ENCODE peak calls at places on chromosomes 1 and 21, in seven cellular contexts. One of them, this sample, is unnamed.

GRCh38 chr1:108732398-108732797 is 14.1 kb upstream of the STXBP3 start:
- DNase-seq in breast epithelium: no peak
- DNase-seq in mammary epithelial cell: no peak
- DNase-seq in heart left ventricle: no peak
- DNase-seq in upper lobe of left lung: no peak
- DNase-seq in effector memory CD4-positive, alpha-beta T cell: no peak
- DNase-seq in IMR-90: peak
- DNase-seq in this sample: no peak

GRCh38 chr1:151165281-151165737 is 393 bp downstream of the LYSMD1 start:
- DNase-seq in breast epithelium: no peak
- DNase-seq in mammary epithelial cell: peak
- DNase-seq in heart left ventricle: peak
- DNase-seq in upper lobe of left lung: peak
- DNase-seq in effector memory CD4-positive, alpha-beta T cell: no peak
- DNase-seq in IMR-90: peak
- DNase-seq in this sample: peak

GRCh38 chr1:239478069-239478468 is 91.7 kb downstream of the CHRM3 start:
- DNase-seq in breast epithelium: no peak
- DNase-seq in mammary epithelial cell: no peak
- DNase-seq in heart left ventricle: no peak
- DNase-seq in upper lobe of left lung: no peak
- DNase-seq in effector memory CD4-positive, alpha-beta T cell: no peak
- DNase-seq in IMR-90: no peak
- DNase-seq in this sample: no peak

GRCh38 chr1:6010554-6010953 is 18.3 kb upstream of the NPHP4 start:
- DNase-seq in breast epithelium: no peak
- DNase-seq in mammary epithelial cell: no peak
- DNase-seq in heart left ventricle: no peak
- DNase-seq in upper lobe of left lung: no peak
- DNase-seq in effector memory CD4-positive, alpha-beta T cell: no peak
- DNase-seq in IMR-90: no peak
- DNase-seq in this sample: no peak

GRCh38 chr1:7298749-7299151 is 472.3 kb upstream of the VAMP3 start:
- DNase-seq in breast epithelium: no peak
- DNase-seq in mammary epithelial cell: no peak
- DNase-seq in heart left ventricle: no peak
- DNase-seq in upper lobe of left lung: no peak
- DNase-seq in effector memory CD4-positive, alpha-beta T cell: no peak
- DNase-seq in IMR-90: peak
- DNase-seq in this sample: no peak

GRCh38 chr1:214902636-214903320 is 179.8 kb upstream of the KCNK2 start:
- DNase-seq in breast epithelium: no peak
- DNase-seq in mammary epithelial cell: peak
- DNase-seq in heart left ventricle: no peak
- DNase-seq in upper lobe of left lung: no peak
- DNase-seq in effector memory CD4-positive, alpha-beta T cell: no peak
- DNase-seq in IMR-90: peak
- DNase-seq in this sample: no peak

GRCh38 chr1:232462200-232462599 is 167.7 kb downstream of the SIPA1L2 start:
- DNase-seq in breast epithelium: no peak
- DNase-seq in mammary epithelial cell: peak
- DNase-seq in heart left ventricle: no peak
- DNase-seq in upper lobe of left lung: no peak
- DNase-seq in effector memory CD4-positive, alpha-beta T cell: no peak
- DNase-seq in IMR-90: peak
- DNase-seq in this sample: no peak

GRCh38 chr1:155481761-155482160 is 80.8 kb downstream of the ASH1L start:
- DNase-seq in breast epithelium: no peak
- DNase-seq in mammary epithelial cell: no peak
- DNase-seq in heart left ventricle: no peak
- DNase-seq in upper lobe of left lung: no peak
- DNase-seq in effector memory CD4-positive, alpha-beta T cell: no peak
- DNase-seq in IMR-90: no peak
- DNase-seq in this sample: no peak

GRCh38 chr21:44846485-44847260 is 26.8 kb downstream of the PTTG1IP start:
- DNase-seq in breast epithelium: peak
- DNase-seq in mammary epithelial cell: no peak
- DNase-seq in heart left ventricle: no peak
- DNase-seq in upper lobe of left lung: peak
- DNase-seq in effector memory CD4-positive, alpha-beta T cell: no peak
- DNase-seq in IMR-90: peak
- DNase-seq in this sample: no peak

GRCh38 chr1:178418284-178418955 is 78.3 kb downstream of the CLEC20A start:
- DNase-seq in breast epithelium: no peak
- DNase-seq in mammary epithelial cell: no peak
- DNase-seq in heart left ventricle: no peak
- DNase-seq in upper lobe of left lung: no peak
- DNase-seq in effector memory CD4-positive, alpha-beta T cell: no peak
- DNase-seq in IMR-90: no peak
- DNase-seq in this sample: no peak

GRCh38 chr1:80054129-80054528 is 1047.6 kb upstream of the ADGRL4 start:
- DNase-seq in breast epithelium: no peak
- DNase-seq in mammary epithelial cell: peak
- DNase-seq in heart left ventricle: no peak
- DNase-seq in upper lobe of left lung: peak
- DNase-seq in effector memory CD4-positive, alpha-beta T cell: no peak
- DNase-seq in IMR-90: peak
- DNase-seq in this sample: no peak

GRCh38 chr1:36599828-36600227 is 117.1 kb upstream of the CSF3R start:
- DNase-seq in breast epithelium: no peak
- DNase-seq in mammary epithelial cell: no peak
- DNase-seq in heart left ventricle: no peak
- DNase-seq in upper lobe of left lung: no peak
- DNase-seq in effector memory CD4-positive, alpha-beta T cell: no peak
- DNase-seq in IMR-90: no peak
- DNase-seq in this sample: no peak

GRCh38 chr1:158930504-158930903 is 848 bp upstream of the PYHIN1 start:
- DNase-seq in breast epithelium: no peak
- DNase-seq in mammary epithelial cell: no peak
- DNase-seq in heart left ventricle: no peak
- DNase-seq in upper lobe of left lung: no peak
- DNase-seq in effector memory CD4-positive, alpha-beta T cell: no peak
- DNase-seq in IMR-90: no peak
- DNase-seq in this sample: no peak

GRCh38 chr21:44003307-44003966 is 8.7 kb upstream of the TRAPPC10 start:
- DNase-seq in breast epithelium: no peak
- DNase-seq in mammary epithelial cell: no peak
- DNase-seq in heart left ventricle: no peak
- DNase-seq in upper lobe of left lung: no peak
- DNase-seq in effector memory CD4-positive, alpha-beta T cell: no peak
- DNase-seq in IMR-90: no peak
- DNase-seq in this sample: no peak

GRCh38 chr1:32759521-32759980 is 57.0 kb upstream of the SYNC start:
- DNase-seq in breast epithelium: peak
- DNase-seq in mammary epithelial cell: peak
- DNase-seq in heart left ventricle: no peak
- DNase-seq in upper lobe of left lung: peak
- DNase-seq in effector memory CD4-positive, alpha-beta T cell: no peak
- DNase-seq in IMR-90: no peak
- DNase-seq in this sample: peak

GRCh38 chr1:234592240-234592639 is 17.7 kb downstream of the IRF2BP2 start:
- DNase-seq in breast epithelium: no peak
- DNase-seq in mammary epithelial cell: no peak
- DNase-seq in heart left ventricle: no peak
- DNase-seq in upper lobe of left lung: no peak
- DNase-seq in effector memory CD4-positive, alpha-beta T cell: no peak
- DNase-seq in IMR-90: no peak
- DNase-seq in this sample: no peak

GRCh38 chr1:184199036-184199796 is 147.7 kb downstream of the TSEN15 start:
- DNase-seq in breast epithelium: no peak
- DNase-seq in mammary epithelial cell: peak
- DNase-seq in heart left ventricle: no peak
- DNase-seq in upper lobe of left lung: no peak
- DNase-seq in effector memory CD4-positive, alpha-beta T cell: no peak
- DNase-seq in IMR-90: peak
- DNase-seq in this sample: no peak

GRCh38 chr1:193213998-193214397 is 27.6 kb upstream of the B3GALT2 start:
- DNase-seq in breast epithelium: no peak
- DNase-seq in mammary epithelial cell: no peak
- DNase-seq in heart left ventricle: no peak
- DNase-seq in upper lobe of left lung: no peak
- DNase-seq in effector memory CD4-positive, alpha-beta T cell: no peak
- DNase-seq in IMR-90: no peak
- DNase-seq in this sample: no peak

GRCh38 chr1:44862829-44863406 is 19.9 kb upstream of the PTCH2 start:
- DNase-seq in breast epithelium: no peak
- DNase-seq in mammary epithelial cell: no peak
- DNase-seq in heart left ventricle: no peak
- DNase-seq in upper lobe of left lung: no peak
- DNase-seq in effector memory CD4-positive, alpha-beta T cell: no peak
- DNase-seq in IMR-90: peak
- DNase-seq in this sample: no peak

GRCh38 chr1:211603191-211603701 is 24.3 kb upstream of the SLC30A1 start:
- DNase-seq in breast epithelium: no peak
- DNase-seq in mammary epithelial cell: peak
- DNase-seq in heart left ventricle: no peak
- DNase-seq in upper lobe of left lung: no peak
- DNase-seq in effector memory CD4-positive, alpha-beta T cell: no peak
- DNase-seq in IMR-90: peak
- DNase-seq in this sample: no peak

GRCh38 chr1:89582571-89582970 is 50.3 kb upstream of the LRRC8C start:
- DNase-seq in breast epithelium: no peak
- DNase-seq in mammary epithelial cell: no peak
- DNase-seq in heart left ventricle: no peak
- DNase-seq in upper lobe of left lung: no peak
- DNase-seq in effector memory CD4-positive, alpha-beta T cell: no peak
- DNase-seq in IMR-90: no peak
- DNase-seq in this sample: no peak

GRCh38 chr1:65417729-65418128 is 2.7 kb upstream of the LEPR start:
- DNase-seq in breast epithelium: no peak
- DNase-seq in mammary epithelial cell: peak
- DNase-seq in heart left ventricle: no peak
- DNase-seq in upper lobe of left lung: no peak
- DNase-seq in effector memory CD4-positive, alpha-beta T cell: no peak
- DNase-seq in IMR-90: no peak
- DNase-seq in this sample: no peak

GRCh38 chr1:112298558-112298957 is 97.5 kb upstream of the CTTNBP2NL start:
- DNase-seq in breast epithelium: no peak
- DNase-seq in mammary epithelial cell: peak
- DNase-seq in heart left ventricle: peak
- DNase-seq in upper lobe of left lung: peak
- DNase-seq in effector memory CD4-positive, alpha-beta T cell: no peak
- DNase-seq in IMR-90: peak
- DNase-seq in this sample: no peak

GRCh38 chr1:107140703-107141490 is at the start of gene NTNG1:
- DNase-seq in breast epithelium: no peak
- DNase-seq in mammary epithelial cell: peak
- DNase-seq in heart left ventricle: no peak
- DNase-seq in upper lobe of left lung: no peak
- DNase-seq in effector memory CD4-positive, alpha-beta T cell: no peak
- DNase-seq in IMR-90: no peak
- DNase-seq in this sample: peak

GRCh38 chr1:22490309-22490708 is 38.7 kb downstream of the ZBTB40 start:
- DNase-seq in breast epithelium: no peak
- DNase-seq in mammary epithelial cell: no peak
- DNase-seq in heart left ventricle: no peak
- DNase-seq in upper lobe of left lung: no peak
- DNase-seq in effector memory CD4-positive, alpha-beta T cell: no peak
- DNase-seq in IMR-90: no peak
- DNase-seq in this sample: no peak

GRCh38 chr1:181091322-181092040 is 3.0 kb downstream of the IER5 start:
- DNase-seq in breast epithelium: no peak
- DNase-seq in mammary epithelial cell: no peak
- DNase-seq in heart left ventricle: no peak
- DNase-seq in upper lobe of left lung: no peak
- DNase-seq in effector memory CD4-positive, alpha-beta T cell: no peak
- DNase-seq in IMR-90: no peak
- DNase-seq in this sample: no peak
- H3K4me3 ChIP-seq in breast epithelium: peak
- H3K4me3 ChIP-seq in mammary epithelial cell: peak
- H3K4me3 ChIP-seq in heart left ventricle: peak
- H3K4me3 ChIP-seq in upper lobe of left lung: peak
- H3K4me3 ChIP-seq in effector memory CD4-positive, alpha-beta T cell: peak
- H3K4me3 ChIP-seq in IMR-90: peak
- H3K4me3 ChIP-seq in this sample: no peak

GRCh38 chr1:40784771-40785151 is 1.2 kb downstream of the KCNQ4 start:
- DNase-seq in breast epithelium: no peak
- DNase-seq in mammary epithelial cell: no peak
- DNase-seq in heart left ventricle: no peak
- DNase-seq in upper lobe of left lung: no peak
- DNase-seq in effector memory CD4-positive, alpha-beta T cell: no peak
- DNase-seq in IMR-90: no peak
- DNase-seq in this sample: no peak

GRCh38 chr1:40781614-40781971 is 2.0 kb upstream of the KCNQ4 start:
- DNase-seq in breast epithelium: no peak
- DNase-seq in mammary epithelial cell: no peak
- DNase-seq in heart left ventricle: no peak
- DNase-seq in upper lobe of left lung: no peak
- DNase-seq in effector memory CD4-positive, alpha-beta T cell: no peak
- DNase-seq in IMR-90: no peak
- DNase-seq in this sample: no peak

GRCh38 chr1:40784141-40784770 is 669 bp downstream of the KCNQ4 start:
- DNase-seq in breast epithelium: no peak
- DNase-seq in mammary epithelial cell: no peak
- DNase-seq in heart left ventricle: no peak
- DNase-seq in upper lobe of left lung: no peak
- DNase-seq in effector memory CD4-positive, alpha-beta T cell: no peak
- DNase-seq in IMR-90: no peak
- DNase-seq in this sample: no peak

GRCh38 chr1:40782371-40782956 is 1.1 kb upstream of the KCNQ4 start:
- DNase-seq in breast epithelium: peak
- DNase-seq in mammary epithelial cell: no peak
- DNase-seq in heart left ventricle: peak
- DNase-seq in upper lobe of left lung: no peak
- DNase-seq in effector memory CD4-positive, alpha-beta T cell: no peak
- DNase-seq in IMR-90: no peak
- DNase-seq in this sample: peak

GRCh38 chr1:40783001-40783905 is at the start of gene KCNQ4:
- DNase-seq in breast epithelium: peak
- DNase-seq in mammary epithelial cell: no peak
- DNase-seq in heart left ventricle: peak
- DNase-seq in upper lobe of left lung: peak
- DNase-seq in effector memory CD4-positive, alpha-beta T cell: no peak
- DNase-seq in IMR-90: no peak
- DNase-seq in this sample: peak
- H3K4me3 ChIP-seq in breast epithelium: peak
- H3K4me3 ChIP-seq in mammary epithelial cell: no peak
- H3K4me3 ChIP-seq in heart left ventricle: peak
- H3K4me3 ChIP-seq in upper lobe of left lung: peak
- H3K4me3 ChIP-seq in effector memory CD4-positive, alpha-beta T cell: peak
- H3K4me3 ChIP-seq in IMR-90: peak
- H3K4me3 ChIP-seq in this sample: peak

DNA sequence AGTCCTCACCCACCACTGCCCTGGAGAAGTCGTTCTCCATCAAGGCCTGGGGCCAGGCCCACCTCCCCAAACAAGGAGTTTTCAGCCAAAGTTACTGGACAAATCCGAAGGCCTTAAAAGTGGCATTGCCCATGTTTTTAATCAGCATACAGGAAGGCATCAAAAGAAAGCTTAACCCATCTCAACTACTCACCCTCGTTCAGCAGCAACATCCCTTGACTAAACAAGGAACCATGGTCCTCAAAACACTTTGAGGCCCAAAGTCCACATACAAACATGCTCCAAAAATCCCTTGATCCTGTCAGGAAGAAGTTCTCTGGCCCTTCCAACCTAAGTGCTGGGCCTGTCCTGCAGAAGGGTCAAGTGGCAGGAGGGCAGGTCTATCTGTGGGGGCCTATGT is 1.6 kb downstream of the CAPZB start:
- DNase-seq in breast epithelium: no peak
- DNase-seq in mammary epithelial cell: no peak
- DNase-seq in heart left ventricle: no peak
- DNase-seq in upper lobe of left lung: no peak
- DNase-seq in effector memory CD4-positive, alpha-beta T cell: no peak
- DNase-seq in IMR-90: no peak
- DNase-seq in this sample: no peak
- H3K4me3 ChIP-seq in breast epithelium: peak
- H3K4me3 ChIP-seq in mammary epithelial cell: peak
- H3K4me3 ChIP-seq in heart left ventricle: peak
- H3K4me3 ChIP-seq in upper lobe of left lung: peak
- H3K4me3 ChIP-seq in effector memory CD4-positive, alpha-beta T cell: peak
- H3K4me3 ChIP-seq in IMR-90: peak
- H3K4me3 ChIP-seq in this sample: no peak

GRCh38 chr1:60849401-60849800 is 233.0 kb upstream of the NFIA start:
- DNase-seq in breast epithelium: no peak
- DNase-seq in mammary epithelial cell: no peak
- DNase-seq in heart left ventricle: no peak
- DNase-seq in upper lobe of left lung: no peak
- DNase-seq in effector memory CD4-positive, alpha-beta T cell: no peak
- DNase-seq in IMR-90: no peak
- DNase-seq in this sample: no peak
- H3K4me3 ChIP-seq in breast epithelium: no peak
- H3K4me3 ChIP-seq in mammary epithelial cell: no peak
- H3K4me3 ChIP-seq in heart left ventricle: no peak
- H3K4me3 ChIP-seq in upper lobe of left lung: no peak
- H3K4me3 ChIP-seq in effector memory CD4-positive, alpha-beta T cell: no peak
- H3K4me3 ChIP-seq in IMR-90: no peak
- H3K4me3 ChIP-seq in this sample: no peak

This sample was measured in pancreas.